ENCODE peak calls at places on chromosome 4, in seven cellular contexts. V is HS-27A, Z is HCT116, H is H7, W is epithelial cell of esophagus, X is HEK293T, Q is non-pigmented ciliary epithelial cell. S is an unnamed sample.

GRCh38 chr4:152535236-152535902 is 523 bp downstream of the FBXW7 start:
- DNase-seq in V (peak; percentile 5), Z (no peak), H (peak; percentile 73), W (no peak), X (peak; percentile 17), Q (no peak), S (no peak)

GRCh38 chr4:114358901-114359300 is 239.7 kb upstream of the UGT8 start:
- DNase-seq in V (no peak), Z (no peak), H (no peak), W (peak; percentile 53), X (no peak), Q (no peak), S (no peak)

GRCh38 chr4:36006226-36006625 is 238.1 kb downstream of the ARAP2 start:
- DNase-seq in V (no peak), Z (no peak), H (no peak), W (peak; percentile 88), X (no peak), Q (peak; percentile 28), S (no peak)

GRCh38 chr4:84678976-84679744 is 96.2 kb downstream of the CDS1 start:
- DNase-seq in V (no peak), Z (no peak), H (no peak), W (no peak), X (no peak), Q (no peak), S (no peak)

GRCh38 chr4:185096032-185096653 is 46.9 kb upstream of the SLC25A4 start:
- DNase-seq in V (no peak), Z (peak; percentile 34), H (peak; percentile 54), W (peak; percentile 59), X (peak; percentile 18), Q (peak; percentile 9), S (peak; percentile 78)

GRCh38 chr4:71006203-71006907 is 12.9 kb downstream of the DCK start:
- DNase-seq in V (no peak), Z (no peak), H (no peak), W (no peak), X (no peak), Q (no peak), S (no peak)

GRCh38 chr4:3747582-3747906 is 18.6 kb upstream of the ADRA2C start:
- DNase-seq in V (no peak), Z (no peak), H (peak; percentile 89), W (no peak), X (peak; percentile 51), Q (no peak), S (peak; percentile 52)

GRCh38 chr4:88021824-88022223 is 14.4 kb downstream of the PKD2 start:
- DNase-seq in V (no peak), Z (no peak), H (no peak), W (no peak), X (no peak), Q (no peak), S (no peak)

GRCh38 chr4:173505924-173506779 is 23.9 kb downstream of the HAND2 start:
- DNase-seq in V (no peak), Z (peak; percentile 56), H (peak; percentile 89), W (peak; percentile 29), X (peak; percentile 75), Q (no peak), S (peak; percentile 83)

GRCh38 chr4:89753601-89754066 is 83.3 kb downstream of the SNCA start:
- DNase-seq in V (peak; percentile 74), Z (peak; percentile 55), H (no peak), W (peak; percentile 96), X (peak; percentile 17), Q (peak; percentile 95), S (peak; percentile 93)

GRCh38 chr4:143375326-143376073 is 38.8 kb downstream of the GAB1 start:
- DNase-seq in V (no peak), Z (peak; percentile 6), H (no peak), W (peak; percentile 33), X (no peak), Q (no peak), S (peak; percentile 60)

GRCh38 chr4:126470862-126471261 is 1156.1 kb downstream of the FAT4 start:
- DNase-seq in V (no peak), Z (no peak), H (no peak), W (peak; percentile 69), X (no peak), Q (peak; percentile 24), S (no peak)

GRCh38 chr4:41753942-41754341 is 5.4 kb upstream of the PHOX2B start:
- DNase-seq in V (no peak), Z (no peak), H (no peak), W (no peak), X (no peak), Q (no peak), S (no peak)

GRCh38 chr4:15882675-15883086 is 55.9 kb downstream of the FGFBP1 start:
- DNase-seq in V (peak; percentile 34), Z (peak; percentile 79), H (peak; percentile 55), W (peak; percentile 90), X (peak; percentile 70), Q (peak; percentile 44), S (peak; percentile 83)

GRCh38 chr4:171891038-171891437 is 77.8 kb downstream of the GALNTL6 start:
- DNase-seq in V (no peak), Z (no peak), H (peak; percentile 2), W (no peak), X (no peak), Q (no peak), S (no peak)

GRCh38 chr4:48780867-48781219 is 764 bp upstream of the FRYL start:
- DNase-seq in V (no peak), Z (no peak), H (no peak), W (peak; percentile 42), X (no peak), Q (no peak), S (peak; percentile 31)

GRCh38 chr4:157282019-157282418 is 61.5 kb downstream of the GRIA2 start:
- DNase-seq in V (no peak), Z (no peak), H (no peak), W (no peak), X (no peak), Q (no peak), S (no peak)

GRCh38 chr4:46993075-46994006 is at the start of gene GABRA4:
- DNase-seq in V (no peak), Z (no peak), H (peak; percentile 69), W (peak; percentile 2), X (no peak), Q (no peak), S (no peak)

GRCh38 chr4:188147776-188148175 is 8.5 kb downstream of the TRIML1 start:
- DNase-seq in V (no peak), Z (no peak), H (no peak), W (no peak), X (no peak), Q (no peak), S (no peak)

GRCh38 chr4:8592366-8593267 is at the start of gene CPZ:
- DNase-seq in V (no peak), Z (no peak), H (peak; percentile 98), W (no peak), X (no peak), Q (no peak), S (no peak)

GRCh38 chr4:69617083-69617694 is 22.3 kb downstream of the UGT2A2 start:
- DNase-seq in V (peak; percentile 4), Z (peak; percentile 47), H (peak; percentile 21), W (peak; percentile 63), X (peak; percentile 15), Q (peak; percentile 26), S (peak; percentile 60)

GRCh38 chr4:107858158-107858742 is 33.5 kb downstream of the SGMS2 start:
- DNase-seq in V (no peak), Z (no peak), H (no peak), W (no peak), X (no peak), Q (no peak), S (no peak)

GRCh38 chr4:10184501-10184938 is 67.9 kb upstream of the WDR1 start:
- DNase-seq in V (no peak), Z (no peak), H (no peak), W (no peak), X (no peak), Q (no peak), S (no peak)

GRCh38 chr4:89894654-89895652 is at the start of gene MMRN1:
- DNase-seq in V (no peak), Z (no peak), H (no peak), W (no peak), X (no peak), Q (no peak), S (no peak)

GRCh38 chr4:38466401-38466800 is 197.6 kb upstream of the KLF3 start:
- DNase-seq in V (no peak), Z (no peak), H (no peak), W (peak; percentile 22), X (no peak), Q (no peak), S (no peak)

GRCh38 chr4:53734584-53735363 is 143.5 kb upstream of the LNX1 start:
- DNase-seq in V (peak; percentile 59), Z (no peak), H (no peak), W (peak; percentile 40), X (no peak), Q (no peak), S (no peak)

GRCh38 chr4:184293552-184293951 is 75.9 kb upstream of the ENPP6 start:
- DNase-seq in V (no peak), Z (no peak), H (no peak), W (no peak), X (no peak), Q (no peak), S (no peak)

GRCh38 chr4:112765317-112765989 is 128.5 kb downstream of the LARP7 start:
- DNase-seq in V (no peak), Z (peak; percentile 43), H (peak; percentile 75), W (peak; percentile 8), X (peak; percentile 71), Q (no peak), S (peak; percentile 68)

GRCh38 chr4:99457270-99457669 is 22.1 kb upstream of the ADH7 start:
- DNase-seq in V (no peak), Z (no peak), H (no peak), W (peak; percentile 57), X (no peak), Q (no peak), S (peak; percentile 47)

GRCh38 chr4:145061325-145061920 is 36.6 kb downstream of the ANAPC10 start:
- DNase-seq in V (no peak), Z (peak; percentile 49), H (no peak), W (peak; percentile 61), X (peak; percentile 21), Q (no peak), S (peak; percentile 61)

GRCh38 chr4:15479089-15479912 is 9.6 kb downstream of the CC2D2A start:
- DNase-seq in V (peak; percentile 66), Z (peak; percentile 82), H (peak; percentile 56), W (peak; percentile 85), X (peak; percentile 76), Q (no peak), S (peak; percentile 92)

GRCh38 chr4:70703695-70704332 is 15.5 kb downstream of the UTP3 start:
- DNase-seq in V (peak; percentile 5), Z (no peak), H (no peak), W (peak; percentile 78), X (no peak), Q (no peak), S (no peak)

GRCh38 chr4:165210566-165210965 is 3.2 kb downstream of the KLHL2 start:
- DNase-seq in V (no peak), Z (no peak), H (no peak), W (no peak), X (no peak), Q (no peak), S (no peak)

GRCh38 chr4:38582445-38582844 is 81.6 kb upstream of the KLF3 start:
- DNase-seq in V (no peak), Z (no peak), H (no peak), W (no peak), X (no peak), Q (no peak), S (no peak)

GRCh38 chr4:21102667-21103066 is 402.4 kb downstream of the PACRGL start:
- DNase-seq in V (no peak), Z (no peak), H (no peak), W (no peak), X (no peak), Q (no peak), S (no peak)

GRCh38 chr4:42371306-42372063 is 25.8 kb upstream of the SHISA3 start:
- DNase-seq in V (peak; percentile 7), Z (peak; percentile 33), H (peak; percentile 41), W (peak; percentile 67), X (peak; percentile 21), Q (peak; percentile 18), S (peak; percentile 66)

GRCh38 chr4:145956288-145956890 is 17.8 kb upstream of the ZNF827 start:
- DNase-seq in V (no peak), Z (no peak), H (peak; percentile 33), W (peak; percentile 44), X (peak; percentile 71), Q (no peak), S (peak; percentile 68)

GRCh38 chr4:168097161-168097560 is 4.8 kb downstream of the ANXA10 start:
- DNase-seq in V (no peak), Z (no peak), H (no peak), W (no peak), X (no peak), Q (no peak), S (no peak)

S was measured in SK-MEL-5.